ENCODE peak calls at places on chromosome 4, in five cellular contexts. One of them, this sample, is unnamed.

GRCh38 chr4:4470208-4470607 is 71.6 kb downstream of the STX18 start:
- DNase-seq in activated CD8-positive, alpha-beta memory T cell treated with anti-CD3 and anti-CD28 coated beads for 1 hour: no peak
- DNase-seq in T47D: no peak
- DNase-seq in cardiac septum: no peak
- DNase-seq in iris pigment epithelial cell: no peak
- DNase-seq in this sample: no peak

GRCh38 chr4:18733956-18734872 is 712.7 kb upstream of the LCORL start:
- DNase-seq in activated CD8-positive, alpha-beta memory T cell treated with anti-CD3 and anti-CD28 coated beads for 1 hour: no peak
- DNase-seq in T47D: no peak
- DNase-seq in cardiac septum: no peak
- DNase-seq in iris pigment epithelial cell: no peak
- DNase-seq in this sample: no peak

GRCh38 chr4:92091335-92091734 is 212.4 kb upstream of the GRID2 start:
- DNase-seq in activated CD8-positive, alpha-beta memory T cell treated with anti-CD3 and anti-CD28 coated beads for 1 hour: no peak
- DNase-seq in T47D: peak
- DNase-seq in cardiac septum: no peak
- DNase-seq in iris pigment epithelial cell: no peak
- DNase-seq in this sample: no peak

GRCh38 chr4:90226734-90227133 is 99.5 kb downstream of the CCSER1 start:
- DNase-seq in activated CD8-positive, alpha-beta memory T cell treated with anti-CD3 and anti-CD28 coated beads for 1 hour: no peak
- DNase-seq in T47D: peak
- DNase-seq in cardiac septum: no peak
- DNase-seq in iris pigment epithelial cell: peak
- DNase-seq in this sample: no peak

GRCh38 chr4:53905935-53906377 is 158.4 kb downstream of the CHIC2 start:
- DNase-seq in activated CD8-positive, alpha-beta memory T cell treated with anti-CD3 and anti-CD28 coated beads for 1 hour: no peak
- DNase-seq in T47D: peak
- DNase-seq in cardiac septum: no peak
- DNase-seq in iris pigment epithelial cell: peak
- DNase-seq in this sample: peak

GRCh38 chr4:11497212-11497806 is 68.6 kb upstream of the HS3ST1 start:
- DNase-seq in activated CD8-positive, alpha-beta memory T cell treated with anti-CD3 and anti-CD28 coated beads for 1 hour: no peak
- DNase-seq in T47D: peak
- DNase-seq in cardiac septum: no peak
- DNase-seq in iris pigment epithelial cell: no peak
- DNase-seq in this sample: no peak

GRCh38 chr4:162700358-162700757 is 466.3 kb downstream of the NAF1 start:
- DNase-seq in activated CD8-positive, alpha-beta memory T cell treated with anti-CD3 and anti-CD28 coated beads for 1 hour: no peak
- DNase-seq in T47D: no peak
- DNase-seq in cardiac septum: no peak
- DNase-seq in iris pigment epithelial cell: no peak
- DNase-seq in this sample: no peak

GRCh38 chr4:31183256-31183655 is 463.1 kb downstream of the PCDH7 start:
- DNase-seq in activated CD8-positive, alpha-beta memory T cell treated with anti-CD3 and anti-CD28 coated beads for 1 hour: no peak
- DNase-seq in T47D: no peak
- DNase-seq in cardiac septum: no peak
- DNase-seq in iris pigment epithelial cell: no peak
- DNase-seq in this sample: no peak

GRCh38 chr4:175412744-175413143 is 399.3 kb downstream of the GPM6A start:
- DNase-seq in activated CD8-positive, alpha-beta memory T cell treated with anti-CD3 and anti-CD28 coated beads for 1 hour: no peak
- DNase-seq in T47D: no peak
- DNase-seq in cardiac septum: no peak
- DNase-seq in iris pigment epithelial cell: peak
- DNase-seq in this sample: no peak

GRCh38 chr4:21117771-21118170 is 417.5 kb downstream of the PACRGL start:
- DNase-seq in activated CD8-positive, alpha-beta memory T cell treated with anti-CD3 and anti-CD28 coated beads for 1 hour: no peak
- DNase-seq in T47D: no peak
- DNase-seq in cardiac septum: no peak
- DNase-seq in iris pigment epithelial cell: peak
- DNase-seq in this sample: no peak

GRCh38 chr4:1208266-1208961 is 36.0 kb upstream of the SPON2 start:
- DNase-seq in activated CD8-positive, alpha-beta memory T cell treated with anti-CD3 and anti-CD28 coated beads for 1 hour: no peak
- DNase-seq in T47D: no peak
- DNase-seq in cardiac septum: no peak
- DNase-seq in iris pigment epithelial cell: no peak
- DNase-seq in this sample: no peak

GRCh38 chr4:17066241-17066640 is 167.8 kb upstream of the LDB2 start:
- DNase-seq in activated CD8-positive, alpha-beta memory T cell treated with anti-CD3 and anti-CD28 coated beads for 1 hour: no peak
- DNase-seq in T47D: no peak
- DNase-seq in cardiac septum: no peak
- DNase-seq in iris pigment epithelial cell: peak
- DNase-seq in this sample: no peak

GRCh38 chr4:48342559-48342878 is 1.2 kb downstream of the SLAIN2 start:
- DNase-seq in activated CD8-positive, alpha-beta memory T cell treated with anti-CD3 and anti-CD28 coated beads for 1 hour: peak
- DNase-seq in T47D: no peak
- DNase-seq in cardiac septum: no peak
- DNase-seq in iris pigment epithelial cell: no peak
- DNase-seq in this sample: no peak

This sample was measured in GM13977.